ENCODE peak calls at places on chromosomes 16 and 17, in nine cellular contexts. One of them, this sample, is unnamed.

GRCh38 chr16:47905771-47906170 is 250.0 kb downstream of the ABCC12 start:
- DNase-seq in germinal center: no peak
- DNase-seq in NCI-H1048: no peak
- DNase-seq in H7: no peak
- DNase-seq in CD8-positive, alpha-beta memory T cell: no peak
- DNase-seq in A172: peak
- DNase-seq in left colon: no peak
- DNase-seq in activated CD4-positive, alpha-beta T cell treated with anti-CD3 and anti-CD28 coated beads for 36 hours: no peak
- DNase-seq in stomach: no peak
- DNase-seq in this sample: no peak

GRCh38 chr17:80283116-80283852 is 22.6 kb downstream of the RNF213 start:
- DNase-seq in activated CD4-positive, alpha-beta T cell treated with anti-CD3 and anti-CD28 coated beads for 36 hours: no peak
- DNase-seq in CD8-positive, alpha-beta memory T cell: no peak
- DNase-seq in left colon: no peak
- DNase-seq in H7: peak
- DNase-seq in stomach: no peak
- DNase-seq in NCI-H1048: no peak
- DNase-seq in germinal center: no peak
- DNase-seq in A172: no peak
- DNase-seq in this sample: no peak

GRCh38 chr17:1498869-1499268 is 6.4 kb upstream of the MYO1C start:
- DNase-seq in stomach: no peak
- DNase-seq in germinal center: no peak
- DNase-seq in NCI-H1048: no peak
- DNase-seq in H7: no peak
- DNase-seq in activated CD4-positive, alpha-beta T cell treated with anti-CD3 and anti-CD28 coated beads for 36 hours: no peak
- DNase-seq in A172: no peak
- DNase-seq in left colon: no peak
- DNase-seq in CD8-positive, alpha-beta memory T cell: no peak
- DNase-seq in this sample: no peak

GRCh38 chr17:44898768-44899073 is 524 bp downstream of the EFTUD2 start:
- DNase-seq in stomach: no peak
- DNase-seq in H7: no peak
- DNase-seq in A172: peak
- DNase-seq in left colon: no peak
- DNase-seq in NCI-H1048: no peak
- DNase-seq in activated CD4-positive, alpha-beta T cell treated with anti-CD3 and anti-CD28 coated beads for 36 hours: no peak
- DNase-seq in germinal center: peak
- DNase-seq in CD8-positive, alpha-beta memory T cell: no peak
- DNase-seq in this sample: no peak

GRCh38 chr17:64074704-64075484 is 54.5 kb upstream of the ICAM2 start:
- DNase-seq in CD8-positive, alpha-beta memory T cell: no peak
- DNase-seq in NCI-H1048: no peak
- DNase-seq in H7: no peak
- DNase-seq in germinal center: no peak
- DNase-seq in activated CD4-positive, alpha-beta T cell treated with anti-CD3 and anti-CD28 coated beads for 36 hours: no peak
- DNase-seq in stomach: peak
- DNase-seq in A172: no peak
- DNase-seq in left colon: no peak
- DNase-seq in this sample: peak

GRCh38 chr17:82978354-82978753 is 101.1 kb upstream of the METRNL start:
- DNase-seq in NCI-H1048: no peak
- DNase-seq in activated CD4-positive, alpha-beta T cell treated with anti-CD3 and anti-CD28 coated beads for 36 hours: no peak
- DNase-seq in CD8-positive, alpha-beta memory T cell: no peak
- DNase-seq in germinal center: no peak
- DNase-seq in left colon: no peak
- DNase-seq in H7: peak
- DNase-seq in A172: no peak
- DNase-seq in stomach: no peak
- DNase-seq in this sample: no peak

GRCh38 chr16:77599793-77600415 is 122.4 kb upstream of the NUDT7 start:
- DNase-seq in germinal center: peak
- DNase-seq in left colon: no peak
- DNase-seq in CD8-positive, alpha-beta memory T cell: no peak
- DNase-seq in H7: no peak
- DNase-seq in NCI-H1048: no peak
- DNase-seq in activated CD4-positive, alpha-beta T cell treated with anti-CD3 and anti-CD28 coated beads for 36 hours: peak
- DNase-seq in A172: peak
- DNase-seq in stomach: no peak
- DNase-seq in this sample: no peak

GRCh38 chr16:88961031-88961430 is 16.0 kb downstream of the CBFA2T3 start:
- DNase-seq in stomach: no peak
- DNase-seq in germinal center: no peak
- DNase-seq in A172: no peak
- DNase-seq in H7: no peak
- DNase-seq in CD8-positive, alpha-beta memory T cell: no peak
- DNase-seq in NCI-H1048: no peak
- DNase-seq in activated CD4-positive, alpha-beta T cell treated with anti-CD3 and anti-CD28 coated beads for 36 hours: no peak
- DNase-seq in left colon: no peak
- DNase-seq in this sample: no peak

GRCh38 chr17:76805319-76805718 is 62.9 kb upstream of the MGAT5B start:
- DNase-seq in H7: no peak
- DNase-seq in left colon: no peak
- DNase-seq in NCI-H1048: no peak
- DNase-seq in CD8-positive, alpha-beta memory T cell: no peak
- DNase-seq in germinal center: no peak
- DNase-seq in activated CD4-positive, alpha-beta T cell treated with anti-CD3 and anti-CD28 coated beads for 36 hours: no peak
- DNase-seq in A172: peak
- DNase-seq in stomach: no peak
- DNase-seq in this sample: no peak

GRCh38 chr17:10668771-10669170 is 11.7 kb upstream of the MYH3 start:
- DNase-seq in stomach: no peak
- DNase-seq in NCI-H1048: no peak
- DNase-seq in H7: no peak
- DNase-seq in CD8-positive, alpha-beta memory T cell: no peak
- DNase-seq in activated CD4-positive, alpha-beta T cell treated with anti-CD3 and anti-CD28 coated beads for 36 hours: no peak
- DNase-seq in A172: peak
- DNase-seq in germinal center: no peak
- DNase-seq in left colon: no peak
- DNase-seq in this sample: no peak

GRCh38 chr17:80855968-80856862 is 135.4 kb upstream of the CHMP6 start:
- DNase-seq in A172: peak
- DNase-seq in stomach: peak
- DNase-seq in CD8-positive, alpha-beta memory T cell: no peak
- DNase-seq in H7: no peak
- DNase-seq in left colon: peak
- DNase-seq in NCI-H1048: no peak
- DNase-seq in activated CD4-positive, alpha-beta T cell treated with anti-CD3 and anti-CD28 coated beads for 36 hours: peak
- DNase-seq in germinal center: no peak
- DNase-seq in this sample: no peak

GRCh38 chr16:11245988-11246387 is 10.0 kb downstream of the SOCS1 start:
- DNase-seq in CD8-positive, alpha-beta memory T cell: no peak
- DNase-seq in germinal center: no peak
- DNase-seq in NCI-H1048: no peak
- DNase-seq in A172: no peak
- DNase-seq in H7: no peak
- DNase-seq in stomach: no peak
- DNase-seq in left colon: no peak
- DNase-seq in activated CD4-positive, alpha-beta T cell treated with anti-CD3 and anti-CD28 coated beads for 36 hours: peak
- DNase-seq in this sample: no peak

GRCh38 chr17:43477832-43478634 is 5.7 kb upstream of the DHX8 start:
- DNase-seq in activated CD4-positive, alpha-beta T cell treated with anti-CD3 and anti-CD28 coated beads for 36 hours: no peak
- DNase-seq in NCI-H1048: no peak
- DNase-seq in left colon: no peak
- DNase-seq in stomach: no peak
- DNase-seq in germinal center: no peak
- DNase-seq in A172: no peak
- DNase-seq in H7: no peak
- DNase-seq in CD8-positive, alpha-beta memory T cell: no peak
- DNase-seq in this sample: no peak

GRCh38 chr17:37710344-37710886 is 34.4 kb downstream of the HNF1B start:
- DNase-seq in NCI-H1048: no peak
- DNase-seq in CD8-positive, alpha-beta memory T cell: no peak
- DNase-seq in activated CD4-positive, alpha-beta T cell treated with anti-CD3 and anti-CD28 coated beads for 36 hours: peak
- DNase-seq in A172: peak
- DNase-seq in stomach: peak
- DNase-seq in H7: peak
- DNase-seq in germinal center: no peak
- DNase-seq in left colon: peak
- DNase-seq in this sample: peak

GRCh38 chr17:82300707-82301270 is 16.6 kb downstream of the CD7 start:
- DNase-seq in stomach: peak
- DNase-seq in NCI-H1048: no peak
- DNase-seq in germinal center: peak
- DNase-seq in left colon: peak
- DNase-seq in CD8-positive, alpha-beta memory T cell: peak
- DNase-seq in A172: peak
- DNase-seq in activated CD4-positive, alpha-beta T cell treated with anti-CD3 and anti-CD28 coated beads for 36 hours: peak
- DNase-seq in H7: peak
- DNase-seq in this sample: peak

GRCh38 chr16:30949655-30950515 is 1.0 kb downstream of the ORAI3 start:
- DNase-seq in NCI-H1048: no peak
- DNase-seq in stomach: peak
- DNase-seq in left colon: peak
- DNase-seq in activated CD4-positive, alpha-beta T cell treated with anti-CD3 and anti-CD28 coated beads for 36 hours: peak
- DNase-seq in germinal center: peak
- DNase-seq in CD8-positive, alpha-beta memory T cell: peak
- DNase-seq in A172: peak
- DNase-seq in H7: no peak
- DNase-seq in this sample: peak

GRCh38 chr16:10180771-10181163 is 1.5 kb downstream of the GRIN2A start:
- DNase-seq in NCI-H1048: no peak
- DNase-seq in CD8-positive, alpha-beta memory T cell: no peak
- DNase-seq in left colon: no peak
- DNase-seq in A172: no peak
- DNase-seq in H7: peak
- DNase-seq in germinal center: peak
- DNase-seq in activated CD4-positive, alpha-beta T cell treated with anti-CD3 and anti-CD28 coated beads for 36 hours: peak
- DNase-seq in stomach: no peak
- DNase-seq in this sample: no peak

GRCh38 chr16:68287276-68288251 is 23.2 kb downstream of the SLC7A6OS start:
- DNase-seq in left colon: no peak
- DNase-seq in germinal center: no peak
- DNase-seq in H7: no peak
- DNase-seq in CD8-positive, alpha-beta memory T cell: peak
- DNase-seq in stomach: no peak
- DNase-seq in activated CD4-positive, alpha-beta T cell treated with anti-CD3 and anti-CD28 coated beads for 36 hours: peak
- DNase-seq in NCI-H1048: no peak
- DNase-seq in A172: peak
- DNase-seq in this sample: peak

GRCh38 chr16:87705780-87706277 is 60.0 kb downstream of the KLHDC4 start:
- DNase-seq in A172: no peak
- DNase-seq in NCI-H1048: no peak
- DNase-seq in germinal center: no peak
- DNase-seq in activated CD4-positive, alpha-beta T cell treated with anti-CD3 and anti-CD28 coated beads for 36 hours: no peak
- DNase-seq in stomach: peak
- DNase-seq in H7: peak
- DNase-seq in CD8-positive, alpha-beta memory T cell: no peak
- DNase-seq in left colon: no peak
- DNase-seq in this sample: peak

GRCh38 chr16:61654962-61655361 is 381.3 kb downstream of the CDH8 start:
- DNase-seq in NCI-H1048: no peak
- DNase-seq in left colon: no peak
- DNase-seq in A172: no peak
- DNase-seq in CD8-positive, alpha-beta memory T cell: no peak
- DNase-seq in activated CD4-positive, alpha-beta T cell treated with anti-CD3 and anti-CD28 coated beads for 36 hours: no peak
- DNase-seq in germinal center: no peak
- DNase-seq in stomach: no peak
- DNase-seq in H7: no peak
- DNase-seq in this sample: no peak

GRCh38 chr16:30991052-30991451 is 6.0 kb downstream of the HSD3B7 start:
- DNase-seq in activated CD4-positive, alpha-beta T cell treated with anti-CD3 and anti-CD28 coated beads for 36 hours: no peak
- DNase-seq in H7: no peak
- DNase-seq in NCI-H1048: no peak
- DNase-seq in A172: no peak
- DNase-seq in stomach: no peak
- DNase-seq in left colon: no peak
- DNase-seq in CD8-positive, alpha-beta memory T cell: no peak
- DNase-seq in germinal center: no peak
- DNase-seq in this sample: no peak

GRCh38 chr17:14552311-14552710 is 251.4 kb downstream of the HS3ST3B1 start:
- DNase-seq in CD8-positive, alpha-beta memory T cell: no peak
- DNase-seq in activated CD4-positive, alpha-beta T cell treated with anti-CD3 and anti-CD28 coated beads for 36 hours: no peak
- DNase-seq in left colon: no peak
- DNase-seq in NCI-H1048: no peak
- DNase-seq in stomach: no peak
- DNase-seq in A172: no peak
- DNase-seq in germinal center: no peak
- DNase-seq in H7: no peak
- DNase-seq in this sample: no peak

GRCh38 chr17:7215652-7216139 is 3.9 kb downstream of the DLG4 start:
- DNase-seq in activated CD4-positive, alpha-beta T cell treated with anti-CD3 and anti-CD28 coated beads for 36 hours: peak
- DNase-seq in A172: no peak
- DNase-seq in CD8-positive, alpha-beta memory T cell: no peak
- DNase-seq in germinal center: no peak
- DNase-seq in stomach: no peak
- DNase-seq in H7: peak
- DNase-seq in NCI-H1048: no peak
- DNase-seq in left colon: no peak
- DNase-seq in this sample: no peak

GRCh38 chr17:51046527-51047384 is 73.9 kb downstream of the SPAG9 start:
- DNase-seq in stomach: no peak
- DNase-seq in A172: peak
- DNase-seq in CD8-positive, alpha-beta memory T cell: no peak
- DNase-seq in left colon: peak
- DNase-seq in germinal center: no peak
- DNase-seq in activated CD4-positive, alpha-beta T cell treated with anti-CD3 and anti-CD28 coated beads for 36 hours: no peak
- DNase-seq in H7: peak
- DNase-seq in NCI-H1048: peak
- DNase-seq in this sample: no peak

GRCh38 chr16:2333772-2334379 is 6.7 kb downstream of the ABCA3 start:
- DNase-seq in left colon: no peak
- DNase-seq in NCI-H1048: no peak
- DNase-seq in A172: peak
- DNase-seq in H7: no peak
- DNase-seq in CD8-positive, alpha-beta memory T cell: no peak
- DNase-seq in stomach: no peak
- DNase-seq in activated CD4-positive, alpha-beta T cell treated with anti-CD3 and anti-CD28 coated beads for 36 hours: no peak
- DNase-seq in germinal center: no peak
- DNase-seq in this sample: no peak

GRCh38 chr16:69796285-69797118 is 34.4 kb downstream of the WWP2 start:
- DNase-seq in left colon: no peak
- DNase-seq in NCI-H1048: no peak
- DNase-seq in H7: peak
- DNase-seq in germinal center: peak
- DNase-seq in CD8-positive, alpha-beta memory T cell: peak
- DNase-seq in stomach: no peak
- DNase-seq in A172: peak
- DNase-seq in activated CD4-positive, alpha-beta T cell treated with anti-CD3 and anti-CD28 coated beads for 36 hours: peak
- DNase-seq in this sample: peak

GRCh38 chr17:29622337-29623282 is at the start of gene CORO6:
- DNase-seq in A172: peak
- DNase-seq in germinal center: peak
- DNase-seq in left colon: peak
- DNase-seq in CD8-positive, alpha-beta memory T cell: peak
- DNase-seq in NCI-H1048: no peak
- DNase-seq in activated CD4-positive, alpha-beta T cell treated with anti-CD3 and anti-CD28 coated beads for 36 hours: peak
- DNase-seq in stomach: peak
- DNase-seq in H7: peak
- DNase-seq in this sample: no peak

GRCh38 chr16:23378256-23378655 is 74.7 kb downstream of the COG7 start:
- DNase-seq in CD8-positive, alpha-beta memory T cell: no peak
- DNase-seq in left colon: no peak
- DNase-seq in A172: no peak
- DNase-seq in stomach: no peak
- DNase-seq in activated CD4-positive, alpha-beta T cell treated with anti-CD3 and anti-CD28 coated beads for 36 hours: no peak
- DNase-seq in NCI-H1048: no peak
- DNase-seq in H7: peak
- DNase-seq in germinal center: no peak
- DNase-seq in this sample: no peak

GRCh38 chr17:19327039-19327776 is 35.3 kb downstream of the B9D1 start:
- DNase-seq in germinal center: no peak
- DNase-seq in stomach: no peak
- DNase-seq in CD8-positive, alpha-beta memory T cell: no peak
- DNase-seq in left colon: no peak
- DNase-seq in A172: peak
- DNase-seq in NCI-H1048: no peak
- DNase-seq in activated CD4-positive, alpha-beta T cell treated with anti-CD3 and anti-CD28 coated beads for 36 hours: no peak
- DNase-seq in H7: no peak
- DNase-seq in this sample: no peak

GRCh38 chr17:42129109-42129837 is 6.7 kb downstream of the HSPB9 start:
- DNase-seq in germinal center: no peak
- DNase-seq in A172: no peak
- DNase-seq in NCI-H1048: no peak
- DNase-seq in stomach: no peak
- DNase-seq in activated CD4-positive, alpha-beta T cell treated with anti-CD3 and anti-CD28 coated beads for 36 hours: no peak
- DNase-seq in CD8-positive, alpha-beta memory T cell: no peak
- DNase-seq in H7: no peak
- DNase-seq in left colon: no peak
- DNase-seq in this sample: no peak

GRCh38 chr16:79066621-79067020 is 533.9 kb downstream of the MAF start:
- DNase-seq in A172: no peak
- DNase-seq in left colon: no peak
- DNase-seq in germinal center: no peak
- DNase-seq in H7: peak
- DNase-seq in stomach: peak
- DNase-seq in activated CD4-positive, alpha-beta T cell treated with anti-CD3 and anti-CD28 coated beads for 36 hours: no peak
- DNase-seq in CD8-positive, alpha-beta memory T cell: no peak
- DNase-seq in NCI-H1048: no peak
- DNase-seq in this sample: no peak

This sample was measured in lung.